ENCODE peak calls at places on chromosomes 2 and 18, in ten cellular contexts. C is heart right ventricle, A is tibial artery, X is cardiac muscle cell, Q is uterus, W is neuronal stem cell, S is right cardiac atrium, G is A673, D is IMR-90, O is upper lobe of right lung. T is an unnamed sample.

GRCh38 chr2:202693503-202693902 is 58.7 kb downstream of the FAM117B start:
- DNase-seq in C (no peak), A (no peak), X (no peak), Q (no peak), W (no peak), S (no peak), G (no peak), D (no peak), O (no peak), T (no peak)

GRCh38 chr2:106208874-106209273 is 14.8 kb upstream of the UXS1 start:
- DNase-seq in C (no peak), A (no peak), X (no peak), Q (no peak), W (no peak), S (no peak), G (no peak), D (no peak), O (no peak), T (no peak)

GRCh38 chr2:111025288-111025687 is 95.4 kb upstream of the BCL2L11 start:
- DNase-seq in C (no peak), A (no peak), X (no peak), Q (no peak), W (no peak), S (no peak), G (no peak), D (no peak), O (no peak), T (no peak)

GRCh38 chr2:3727397-3728045 is 24.1 kb downstream of the DCDC2C start:
- DNase-seq in C (no peak), A (no peak), X (no peak), Q (no peak), W (peak; percentile 6), S (no peak), G (no peak), D (no peak), O (no peak), T (no peak)

GRCh38 chr18:28095041-28095440 is 81.9 kb downstream of the CDH2 start:
- DNase-seq in C (no peak), A (no peak), X (no peak), Q (no peak), W (no peak), S (no peak), G (no peak), D (peak; percentile 77), O (no peak), T (no peak)

GRCh38 chr2:15670981-15671380 is 79.3 kb downstream of the DDX1 start:
- DNase-seq in C (no peak), A (no peak), X (no peak), Q (no peak), W (no peak), S (no peak), G (no peak), D (no peak), O (no peak), T (no peak)

GRCh38 chr2:238925281-238925680 is 77.4 kb downstream of the TWIST2 start:
- DNase-seq in C (no peak), A (no peak), X (no peak), Q (no peak), W (no peak), S (no peak), G (no peak), D (no peak), O (peak; percentile 48), T (no peak)

GRCh38 chr2:145094353-145094752 is 574.4 kb upstream of the ZEB2 start:
- DNase-seq in C (no peak), A (no peak), X (no peak), Q (no peak), W (no peak), S (no peak), G (no peak), D (peak; percentile 46), O (no peak), T (no peak)

GRCh38 chr2:33552758-33553461 is 46.2 kb downstream of the FAM98A start:
- DNase-seq in C (no peak), A (peak; percentile 32), X (peak; percentile 33), Q (no peak), W (no peak), S (no peak), G (no peak), D (peak; percentile 52), O (no peak), T (no peak)

GRCh38 chr2:56185101-56185581 is 1.4 kb downstream of the CCDC85A start:
- DNase-seq in C (peak; percentile 8), A (peak; percentile 31), X (peak; percentile 8), Q (peak; percentile 33), W (peak; percentile 12), S (peak; percentile 66), G (peak; percentile 8), D (no peak), O (peak; percentile 65), T (no peak)

GRCh38 chr2:8571792-8572499 is 109.9 kb upstream of the ID2 start:
- DNase-seq in C (no peak), A (no peak), X (no peak), Q (no peak), W (no peak), S (no peak), G (no peak), D (no peak), O (peak; percentile 22), T (no peak)

GRCh38 chr2:41395692-41396091 is 652.1 kb upstream of the PKDCC start:
- DNase-seq in C (no peak), A (no peak), X (no peak), Q (no peak), W (no peak), S (no peak), G (no peak), D (no peak), O (no peak), T (no peak)

GRCh38 chr2:67641302-67641701 is 244.2 kb downstream of the ETAA1 start:
- DNase-seq in C (no peak), A (no peak), X (no peak), Q (no peak), W (no peak), S (no peak), G (no peak), D (no peak), O (no peak), T (no peak)

GRCh38 chr2:10062931-10063365 is 17.3 kb downstream of the CYS1 start:
- DNase-seq in C (no peak), A (no peak), X (no peak), Q (no peak), W (no peak), S (no peak), G (no peak), D (no peak), O (no peak), T (no peak)

GRCh38 chr2:98049991-98050519 is 36.9 kb upstream of the VWA3B start:
- DNase-seq in C (no peak), A (no peak), X (no peak), Q (no peak), W (no peak), S (no peak), G (no peak), D (no peak), O (no peak), T (no peak)

GRCh38 chr2:46701152-46701551 is 214.5 kb downstream of the MCFD2 start:
- DNase-seq in C (no peak), A (no peak), X (peak; percentile 51), Q (no peak), W (no peak), S (no peak), G (no peak), D (peak; percentile 72), O (no peak), T (no peak)

GRCh38 chr2:46705663-46706062 is 209.9 kb downstream of the MCFD2 start:
- DNase-seq in C (no peak), A (no peak), X (no peak), Q (no peak), W (no peak), S (no peak), G (no peak), D (no peak), O (no peak), T (no peak)

GRCh38 chr2:46704593-46704992 is 211.0 kb downstream of the MCFD2 start:
- DNase-seq in C (no peak), A (no peak), X (no peak), Q (no peak), W (no peak), S (no peak), G (no peak), D (no peak), O (no peak), T (no peak)

GRCh38 chr2:46702537-46702936 is 213.1 kb downstream of the MCFD2 start:
- DNase-seq in C (no peak), A (no peak), X (no peak), Q (no peak), W (no peak), S (no peak), G (no peak), D (no peak), O (no peak), T (no peak)

GRCh38 chr2:46703588-46703987 is 212.0 kb downstream of the MCFD2 start:
- DNase-seq in C (no peak), A (no peak), X (no peak), Q (no peak), W (no peak), S (no peak), G (no peak), D (no peak), O (no peak), T (no peak)
- H3K4me1 ChIP-seq in C (peaks cover 65% of the 10 kb centered on the region), A (no peaks in the 10 kb centered on the region), X (peaks cover 19% of the 10 kb centered on the region), Q (no peaks in the 10 kb centered on the region), W (peaks cover 7% of the 10 kb centered on the region), S (peaks cover 13% of the 10 kb centered on the region), G (peaks cover 23% of the 10 kb centered on the region), D (peaks cover 7% of the 10 kb centered on the region), O (peaks cover 54% of the 10 kb centered on the region), T (no peaks in the 10 kb centered on the region)

GRCh38 chr2:178450574-178451429 is at the start of the genes PJVK and PRKRA:
- DNase-seq in C (peak; percentile 97), A (peak; percentile 97), X (peak; percentile 99), Q (peak; percentile 99), W (peak; percentile 97), S (peak; percentile 99), G (peak; percentile 97), D (peak; percentile 97), O (peak; percentile 100), T (peak; percentile 94)
- H3K4me3 ChIP-seq in C (peak within 1 kb of the TSS; percentile 99), A (peak within 1 kb of the TSS; percentile 94), X (peak within 1 kb of the TSS; percentile 51), Q (peak within 1 kb of the TSS; percentile 85), W (peak within 1 kb of the TSS; percentile 98), S (peak within 1 kb of the TSS; percentile 62), G (peak within 1 kb of the TSS; percentile 83), D (peak within 1 kb of the TSS; percentile 86), O (peak within 1 kb of the TSS; percentile 85), T (peak within 1 kb of the TSS; percentile 94)

DNA sequence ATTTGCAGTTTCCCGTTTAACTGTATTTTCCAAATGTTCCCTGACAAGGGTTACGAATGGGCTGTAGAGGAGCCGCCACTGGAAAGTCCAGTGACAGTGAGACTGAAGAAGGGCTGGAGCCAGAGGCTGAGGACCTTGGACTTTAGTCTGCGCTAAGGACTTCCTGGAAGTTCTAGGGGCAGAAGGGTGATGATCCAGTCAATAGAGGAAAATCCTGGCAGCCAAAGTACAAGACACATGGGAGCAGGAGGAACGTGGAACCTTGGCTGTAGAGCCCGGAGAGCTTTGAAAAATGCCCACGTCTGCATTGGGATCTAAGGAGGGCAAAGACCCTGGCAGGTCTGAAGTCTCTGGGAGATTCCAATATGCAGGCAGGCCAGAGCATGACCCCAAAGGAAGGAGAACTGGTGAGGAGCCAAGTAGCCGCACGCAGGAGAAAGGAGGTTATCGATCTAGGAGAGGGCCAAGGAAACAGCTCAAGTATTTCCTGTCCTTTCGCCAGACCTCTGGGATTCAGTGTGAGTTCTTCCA is 28.5 kb downstream of the MBP start:
- DNase-seq in C (no peak), A (no peak), X (peak; percentile 89), Q (no peak), W (no peak), S (no peak), G (no peak), D (no peak), O (no peak), T (no peak)
- H3K4me1 ChIP-seq in C (peaks cover 47% of the 10 kb centered on the region), A (no peaks in the 10 kb centered on the region), X (peaks cover 25% of the 10 kb centered on the region), Q (peaks cover 29% of the 10 kb centered on the region), W (peaks cover 14% of the 10 kb centered on the region), S (peaks cover 20% of the 10 kb centered on the region), G (peaks cover 23% of the 10 kb centered on the region), D (peaks cover 46% of the 10 kb centered on the region), O (peaks cover 93% of the 10 kb centered on the region), T (peaks cover 99% of the 10 kb centered on the region)

GRCh38 chr18:77025831-77026363 is 106.7 kb downstream of the MBP start:
- DNase-seq in C (no peak), A (no peak), X (no peak), Q (no peak), W (no peak), S (no peak), G (no peak), D (no peak), O (no peak), T (no peak)
- H3K4me3 ChIP-seq in C (no peak overlapping the region), A (no peak overlapping the region), X (no peak overlapping the region), Q (no peak overlapping the region), W (no peak overlapping the region), S (no peak overlapping the region), G (no peak overlapping the region), D (no peak overlapping the region), O (no peak overlapping the region), T (no peak overlapping the region)